ENCODE peak calls at places on chromosome 6, in five cellular contexts. P is NCI-H1105, H is osteocyte, J is trophoblast cell, V is iris pigment epithelial cell. N is an unnamed sample.

GRCh38 chr6:119076173-119076965 is 2.1 kb downstream of the FAM184A start:
- DNase-seq in P (no peak), H (no peak), V (no peak), J (no peak), N (no peak)

GRCh38 chr6:19289408-19289967 is 547.7 kb upstream of the ID4 start:
- DNase-seq in H (no peak), J (peak), P (no peak), V (no peak), N (no peak)

GRCh38 chr6:33014841-33015634 is 5.6 kb upstream of the HLA-DOA start:
- DNase-seq in V (peak), H (no peak), J (peak), P (peak), N (peak)

GRCh38 chr6:111737065-111737521 is 131.4 kb upstream of the TRAF3IP2 start:
- DNase-seq in J (no peak), V (peak), P (no peak), H (no peak), N (peak)

GRCh38 chr6:135411339-135411738 is 86.2 kb downstream of the AHI1 start:
- DNase-seq in J (peak), H (no peak), V (no peak), P (peak), N (no peak)

GRCh38 chr6:29674008-29674407 is 6.9 kb downstream of the ZFP57 start:
- DNase-seq in H (no peak), P (no peak), V (no peak), J (no peak), N (no peak)

GRCh38 chr6:91435630-91436029 is 848.8 kb upstream of the MAP3K7 start:
- DNase-seq in P (no peak), J (no peak), V (no peak), H (no peak), N (no peak)

GRCh38 chr6:116462516-116462915 is 1.3 kb downstream of the CALHM6 start:
- DNase-seq in V (no peak), P (no peak), H (no peak), J (no peak), N (no peak)

GRCh38 chr6:88867841-88868558 is 95.4 kb downstream of the RNGTT start:
- DNase-seq in P (no peak), J (no peak), H (no peak), V (peak), N (no peak)

GRCh38 chr6:130513770-130514169 is 148.0 kb downstream of the TMEM200A start:
- DNase-seq in H (no peak), P (no peak), V (peak), J (no peak), N (peak)

GRCh38 chr6:169145991-169146501 is 107.6 kb downstream of the THBS2 start:
- DNase-seq in V (peak), H (no peak), P (no peak), J (peak), N (peak)

GRCh38 chr6:161168281-161168891 is 105.5 kb downstream of the AGPAT4 start:
- DNase-seq in P (peak), H (peak), V (peak), J (peak), N (peak)

GRCh38 chr6:30725713-30726505 is 5.8 kb downstream of the TUBB start:
- DNase-seq in J (no peak), P (no peak), V (peak), H (no peak), N (peak)

GRCh38 chr6:8860671-8861070 is 425.3 kb upstream of the SLC35B3 start:
- DNase-seq in H (no peak), V (no peak), P (no peak), J (no peak), N (no peak)

GRCh38 chr6:75747371-75747984 is 1.6 kb upstream of the MYO6 start:
- DNase-seq in P (no peak), J (peak), H (no peak), V (no peak), N (no peak)

GRCh38 chr6:157055863-157056262 is 267.5 kb downstream of the TMEM242 start:
- DNase-seq in P (no peak), V (no peak), J (no peak), H (no peak), N (no peak)

GRCh38 chr6:109397020-109397419 is 14.8 kb upstream of the CD164 start:
- DNase-seq in J (peak), H (no peak), P (no peak), V (no peak), N (peak)

GRCh38 chr6:84422380-84422968 is 195.0 kb upstream of the CEP162 start:
- DNase-seq in P (no peak), V (peak), H (peak), J (peak), N (peak)

GRCh38 chr6:39005774-39006173 is 42.8 kb upstream of the GLP1R start:
- DNase-seq in H (no peak), J (no peak), V (no peak), P (peak), N (no peak)

GRCh38 chr6:7727951-7728854 is 2.3 kb downstream of the BMP6 start:
- DNase-seq in P (peak), J (peak), H (no peak), V (peak), N (no peak)

GRCh38 chr6:154605207-154605877 is 94.9 kb upstream of the CNKSR3 start:
- DNase-seq in V (no peak), J (no peak), P (no peak), H (no peak), N (peak)

GRCh38 chr6:74605942-74606341 is 599.9 kb downstream of the COL12A1 start:
- DNase-seq in V (no peak), J (no peak), H (no peak), P (no peak), N (no peak)

GRCh38 chr6:8415305-8415704 is 20.0 kb downstream of the SLC35B3 start:
- DNase-seq in P (no peak), V (no peak), H (no peak), J (no peak), N (no peak)

GRCh38 chr6:105810105-105810921 is 275.8 kb upstream of the PRDM1 start:
- DNase-seq in P (no peak), H (no peak), V (peak), J (peak), N (peak)

GRCh38 chr6:134757911-134758361 is 192.0 kb downstream of the ALDH8A1 start:
- DNase-seq in J (peak), P (no peak), H (no peak), V (no peak), N (no peak)

N was measured in astrocyte of the spinal cord.